ENCODE peak calls at places on chromosomes 11 and 22, in ten cellular contexts. Z is GM06990; Q is stimulated activated CD4-positive, alpha-beta T cell treated with anti-CD3 and anti-CD28 coated beads, Interleukin-4, amount 100 ng/mL, for 48 hours; V is heart right ventricle; J is NCI-H524; U is amygdala; Y is Calu3; M is HS-5; H is choroid plexus epithelial cell; C is hepatic stellate cell. O is an unnamed sample.
A peak's percentile ranks its signal among the peaks of the same experiment; 100 is the strongest.

GRCh38 chr22:20552450-20552894 is 45.1 kb downstream of the MED15 start:
- DNase-seq in Z (no peak), V (peak; percentile 85), U (no peak), C (peak; percentile 61), H (peak; percentile 63), J (no peak), Q (no peak), M (no peak), Y (no peak), O (no peak)

GRCh38 chr22:40991298-40991697 is 40.1 kb downstream of the RBX1 start:
- DNase-seq in Y (no peak), V (no peak), Z (no peak), U (no peak), Q (no peak), C (no peak), H (no peak), J (no peak), M (no peak), O (no peak)

GRCh38 chr11:111426615-111427014 is 47.5 kb upstream of the POU2AF1 start:
- DNase-seq in J (no peak), Z (no peak), V (no peak), C (no peak), H (no peak), M (no peak), Y (no peak), Q (no peak), U (no peak), O (peak; percentile 55)

GRCh38 chr11:65355013-65355775 is 643 bp downstream of the TIGD3 start:
- DNase-seq in Q (peak; percentile 29), V (peak; percentile 38), M (no peak), Y (peak; percentile 57), J (peak; percentile 47), C (peak; percentile 16), U (no peak), Z (peak; percentile 66), H (no peak), O (no peak)

GRCh38 chr22:40216041-40216756 is 38.5 kb downstream of the TNRC6B start:
- DNase-seq in Y (no peak), Q (no peak), H (no peak), M (no peak), C (no peak), J (no peak), Z (peak; percentile 59), V (no peak), U (no peak), O (no peak)

GRCh38 chr11:90836031-90836430 is 613.2 kb upstream of the CHORDC1 start:
- DNase-seq in C (no peak), V (no peak), M (no peak), Z (no peak), J (no peak), Q (no peak), Y (no peak), H (no peak), U (no peak), O (no peak)

GRCh38 chr11:95296621-95297025 is 65.6 kb upstream of the SESN3 start:
- DNase-seq in Y (no peak), U (no peak), Z (peak; percentile 71), Q (no peak), C (no peak), M (no peak), V (no peak), H (no peak), J (no peak), O (no peak)

GRCh38 chr11:113906038-113906437 is 1.4 kb downstream of the HTR3B start:
- DNase-seq in Y (no peak), Z (no peak), Q (no peak), C (no peak), M (no peak), H (peak; percentile 29), V (no peak), J (peak; percentile 32), U (no peak), O (peak; percentile 59)

GRCh38 chr11:111086058-111086457 is 159.5 kb upstream of the POU2AF2 start:
- DNase-seq in C (no peak), V (no peak), M (no peak), J (peak; percentile 6), Q (no peak), U (no peak), H (peak; percentile 11), Z (no peak), Y (no peak), O (no peak)

GRCh38 chr11:11407065-11407737 is 54.2 kb upstream of the CSNK2A3 start:
- DNase-seq in V (no peak), M (no peak), Y (no peak), C (no peak), J (peak; percentile 95), Q (no peak), U (no peak), Z (no peak), H (no peak), O (no peak)

GRCh38 chr11:72974487-72975205 is 160.4 kb downstream of the ATG16L2 start:
- DNase-seq in H (no peak), Y (no peak), Z (peak; percentile 45), J (no peak), C (no peak), V (no peak), M (no peak), U (no peak), Q (no peak), O (no peak)

GRCh38 chr11:62922653-62923371 is 1.6 kb upstream of the CHRM1 start:
- DNase-seq in M (no peak), H (no peak), Z (peak; percentile 56), Q (peak; percentile 37), C (no peak), U (no peak), Y (no peak), J (no peak), V (no peak), O (no peak)

GRCh38 chr11:32385998-32386397 is 49.3 kb downstream of the WT1 start:
- DNase-seq in M (no peak), V (no peak), H (peak; percentile 75), Q (no peak), J (peak; percentile 20), Z (no peak), Y (peak; percentile 41), C (peak; percentile 64), U (no peak), O (no peak)

GRCh38 chr22:49574861-49575702 is 252.6 kb downstream of the BRD1 start:
- DNase-seq in U (no peak), V (no peak), M (no peak), Z (no peak), J (no peak), H (no peak), Q (no peak), Y (no peak), C (no peak), O (no peak)

GRCh38 chr22:29670615-29671014 is 49.2 kb upstream of the CABP7 start:
- DNase-seq in Q (no peak), M (no peak), V (no peak), U (no peak), H (no peak), Z (no peak), J (no peak), Y (no peak), C (no peak), O (no peak)

GRCh38 chr22:29877620-29878019 is 5.4 kb upstream of the MTMR3 start:
- DNase-seq in Z (no peak), J (no peak), V (no peak), Y (no peak), H (peak; percentile 64), Q (no peak), M (no peak), C (peak; percentile 54), U (no peak), O (no peak)

GRCh38 chr11:66142370-66143263 is 72.5 kb downstream of the PACS1 start:
- DNase-seq in J (no peak), V (no peak), H (no peak), Z (no peak), Q (no peak), Y (peak; percentile 35), U (no peak), M (peak; percentile 29), C (peak; percentile 35), O (no peak)

GRCh38 chr11:111724615-111725129 is 41.5 kb downstream of the PPP2R1B start:
- DNase-seq in H (no peak), Z (no peak), Q (no peak), U (no peak), Y (no peak), C (no peak), M (no peak), V (no peak), J (no peak), O (no peak)

GRCh38 chr11:114083256-114084252 is 24.0 kb downstream of the ZBTB16 start:
- DNase-seq in Q (no peak), J (no peak), Z (no peak), H (no peak), U (no peak), C (no peak), Y (no peak), V (no peak), M (no peak), O (no peak)

GRCh38 chr11:1890856-1891830 is 552 bp downstream of the PRR33 start:
- DNase-seq in J (no peak), H (no peak), Y (no peak), U (no peak), C (no peak), V (no peak), Z (no peak), Q (no peak), M (no peak), O (no peak)

GRCh38 chr11:71300187-71300586 is 47.8 kb upstream of the SHANK2 start:
- DNase-seq in V (no peak), Q (no peak), U (no peak), M (no peak), C (peak; percentile 51), J (no peak), H (peak; percentile 22), Y (no peak), Z (no peak), O (no peak)

GRCh38 chr11:105937738-105938137 is 84.3 kb downstream of the MSANTD4 start:
- DNase-seq in Z (no peak), V (no peak), C (no peak), M (no peak), U (no peak), H (peak; percentile 79), Y (peak; percentile 4), J (no peak), Q (no peak), O (no peak)

GRCh38 chr11:78651136-78651775 is 76.6 kb upstream of the NARS2 start:
- DNase-seq in H (no peak), U (no peak), Z (no peak), M (no peak), V (no peak), J (no peak), Q (no peak), Y (no peak), C (no peak), O (no peak)

GRCh38 chr11:77374611-77375031 is 73.1 kb upstream of the GDPD4 start:
- DNase-seq in Q (no peak), Z (no peak), C (no peak), V (no peak), U (no peak), Y (no peak), H (peak; percentile 26), J (no peak), M (no peak), O (peak; percentile 57)

GRCh38 chr22:25051073-25051472 is 98.6 kb downstream of the KIAA1671 start:
- DNase-seq in Q (no peak), M (no peak), H (no peak), U (no peak), V (no peak), Z (no peak), J (no peak), Y (no peak), C (no peak), O (no peak)

GRCh38 chr11:13415201-13415600 is 47.8 kb downstream of the BTBD10 start:
- DNase-seq in M (no peak), Y (no peak), V (no peak), Q (no peak), Z (no peak), H (no peak), C (no peak), U (no peak), J (no peak), O (no peak)

GRCh38 chr11:109432105-109432504 is 10.1 kb downstream of the C11orf87 start:
- DNase-seq in H (no peak), C (peak; percentile 14), J (no peak), V (no peak), U (no peak), Q (no peak), Z (no peak), Y (no peak), M (no peak), O (no peak)

GRCh38 chr11:71112990-71113389 is 139.4 kb downstream of the SHANK2 start:
- DNase-seq in J (no peak), Y (no peak), C (no peak), Z (no peak), Q (no peak), U (no peak), V (no peak), H (no peak), M (no peak), O (no peak)